ENCODE peak calls at places on chromosome 9, in nine cellular contexts. C is suprapubic skin, A is HCT116, N is GM12892, J is prostate gland, B is GM12891, Z is transverse colon, Q is sigmoid colon, S is HepG2. Y is an unnamed sample.
A peak's percentile ranks its signal among the peaks of the same experiment; 100 is the strongest.

GRCh38 chr9:130736834-130737233 is 43.3 kb downstream of the EXOSC2 start:
- DNase-seq in A (no peak), J (no peak), N (no peak), C (no peak), Z (no peak), B (no peak), S (no peak), Q (no peak), Y (no peak)

GRCh38 chr9:23153058-23153457 is 673.0 kb downstream of the ELAVL2 start:
- DNase-seq in J (no peak), B (no peak), C (no peak), A (no peak), S (no peak), N (no peak), Q (no peak), Z (no peak), Y (no peak)

GRCh38 chr9:117772960-117773359 is 68.8 kb downstream of the TLR4 start:
- DNase-seq in J (no peak), S (no peak), Q (no peak), N (no peak), C (no peak), Z (peak; percentile 56), A (no peak), B (no peak), Y (no peak)

GRCh38 chr9:93464876-93465275 is 11.5 kb upstream of the FAM120AOS start:
- DNase-seq in B (no peak), S (no peak), C (no peak), A (no peak), Q (no peak), J (no peak), Z (no peak), N (no peak), Y (no peak)

GRCh38 chr9:98839724-98840123 is 32.3 kb downstream of the GALNT12 start:
- DNase-seq in B (no peak), Q (no peak), S (no peak), C (no peak), A (no peak), J (no peak), Z (no peak), N (no peak), Y (no peak)

GRCh38 chr9:33287087-33287490 is 3.2 kb upstream of the NFX1 start:
- DNase-seq in B (no peak), N (no peak), S (peak; percentile 67), J (peak; percentile 54), C (no peak), Z (peak; percentile 53), Q (no peak), A (peak; percentile 46), Y (peak; percentile 44)

GRCh38 chr9:88645869-88646204 is 110.9 kb downstream of the NXNL2 start:
- DNase-seq in C (no peak), Q (no peak), Z (no peak), B (no peak), A (no peak), S (no peak), N (no peak), J (no peak), Y (no peak)

GRCh38 chr9:24464321-24464951 is 81.3 kb downstream of the IZUMO3 start:
- DNase-seq in A (no peak), Z (no peak), J (no peak), N (no peak), Q (no peak), S (no peak), C (no peak), B (no peak), Y (no peak)

GRCh38 chr9:130770679-130771442 is 64.2 kb upstream of the ABL1 start:
- DNase-seq in C (no peak), B (no peak), Z (no peak), A (peak; percentile 43), Q (no peak), S (peak; percentile 50), N (no peak), J (no peak), Y (no peak)

GRCh38 chr9:136206602-136207333 is 1.8 kb upstream of the LHX3 start:
- DNase-seq in B (no peak), S (no peak), Q (no peak), N (no peak), C (no peak), J (no peak), A (no peak), Z (no peak), Y (peak; percentile 28)

GRCh38 chr9:136079211-136079915 is 15.7 kb downstream of the NACC2 start:
- DNase-seq in J (no peak), S (no peak), B (no peak), A (no peak), C (no peak), Z (no peak), Q (peak; percentile 78), N (no peak), Y (peak; percentile 51)

GRCh38 chr9:71791875-71792274 is 23.6 kb upstream of the CEMIP2 start:
- DNase-seq in J (no peak), C (no peak), A (no peak), N (no peak), Z (no peak), S (no peak), B (no peak), Q (no peak), Y (no peak)

GRCh38 chr9:75146229-75146628 is 57.9 kb downstream of the OSTF1 start:
- DNase-seq in Z (no peak), Q (no peak), N (no peak), A (no peak), B (no peak), S (no peak), J (no peak), C (no peak), Y (no peak)

GRCh38 chr9:93900436-93900819 is 54.7 kb downstream of the BARX1 start:
- DNase-seq in Z (no peak), B (no peak), S (no peak), C (peak; percentile 52), Q (peak; percentile 35), A (no peak), J (no peak), N (no peak), Y (no peak)

GRCh38 chr9:126488310-126488709 is 125.4 kb upstream of the LMX1B start:
- DNase-seq in N (no peak), C (no peak), J (no peak), Z (no peak), Q (no peak), B (no peak), S (no peak), A (no peak), Y (no peak)

GRCh38 chr9:137031904-137032639 is at the start of gene FUT7:
- DNase-seq in C (no peak), S (no peak), J (no peak), B (no peak), Z (no peak), A (no peak), N (no peak), Q (no peak), Y (no peak)

GRCh38 chr9:5355817-5356216 is 16.1 kb upstream of the RLN1 start:
- DNase-seq in B (no peak), Z (no peak), A (no peak), N (no peak), C (no peak), S (no peak), Q (no peak), J (no peak), Y (no peak)
- TF ChIP-seq POLR2A in B (no peak), Z (no peak), A (no peak), N (no peak), C (no peak), S (no peak), Q (no peak), J (no peak), Y (no peak)

DNA sequence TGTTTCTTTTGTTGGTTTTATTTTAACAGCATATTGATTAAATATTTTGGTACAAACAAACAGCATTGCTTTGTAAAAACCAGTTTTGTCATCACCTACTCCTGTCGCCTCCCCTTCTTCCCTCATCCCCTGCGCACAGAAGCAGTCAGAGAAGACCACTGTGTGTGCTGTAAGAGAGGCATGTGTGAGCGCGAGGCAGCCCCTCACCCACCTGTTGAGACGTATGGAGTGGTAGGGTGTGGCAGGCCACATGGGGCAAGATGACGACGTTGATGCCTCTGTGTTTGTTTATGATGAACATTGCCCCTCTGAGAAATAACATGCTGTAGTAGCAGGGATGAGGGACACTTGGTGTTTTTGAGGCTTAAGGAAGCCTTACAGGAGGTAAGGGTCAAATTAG is 71.3 kb downstream of the GPR21 start:
- DNase-seq in B (no peak), C (no peak), Q (no peak), J (no peak), Z (no peak), S (no peak), N (no peak), A (no peak), Y (no peak)
- TF ChIP-seq POLR2AphosphoS5 in B (no peak), C (no peak), Q (no peak), J (peak; percentile 2), Z (no peak), S (no peak), N (no peak), A (no peak), Y (no peak)

GRCh38 chr9:133078486-133078885 is 16.7 kb downstream of the CEL start:
- DNase-seq in J (no peak), C (no peak), B (no peak), N (no peak), S (no peak), Z (no peak), A (no peak), Q (no peak), Y (no peak)

GRCh38 chr9:133074111-133074651 is 12.4 kb downstream of the CEL start:
- DNase-seq in J (no peak), N (no peak), Q (no peak), Z (no peak), B (no peak), S (no peak), C (no peak), A (no peak), Y (no peak)

GRCh38 chr9:133071484-133072150 is 9.8 kb downstream of the CEL start:
- DNase-seq in N (no peak), S (no peak), Z (no peak), J (no peak), A (no peak), Q (no peak), C (no peak), B (no peak), Y (no peak)

GRCh38 chr9:133075925-133076324 is 14.1 kb downstream of the CEL start:
- DNase-seq in J (no peak), B (no peak), Z (no peak), Q (no peak), S (peak; percentile 14), A (no peak), N (no peak), C (no peak), Y (no peak)

GRCh38 chr9:133073264-133074000 is 11.7 kb downstream of the CEL start:
- DNase-seq in Z (no peak), S (no peak), B (no peak), Q (no peak), J (no peak), A (no peak), N (no peak), C (no peak), Y (no peak)
- TF ChIP-seq POLR2A in Z (no peak), S (no peak), B (no peak), Q (no peak), J (no peak), A (no peak), N (no peak), C (no peak), Y (no peak)

DNA sequence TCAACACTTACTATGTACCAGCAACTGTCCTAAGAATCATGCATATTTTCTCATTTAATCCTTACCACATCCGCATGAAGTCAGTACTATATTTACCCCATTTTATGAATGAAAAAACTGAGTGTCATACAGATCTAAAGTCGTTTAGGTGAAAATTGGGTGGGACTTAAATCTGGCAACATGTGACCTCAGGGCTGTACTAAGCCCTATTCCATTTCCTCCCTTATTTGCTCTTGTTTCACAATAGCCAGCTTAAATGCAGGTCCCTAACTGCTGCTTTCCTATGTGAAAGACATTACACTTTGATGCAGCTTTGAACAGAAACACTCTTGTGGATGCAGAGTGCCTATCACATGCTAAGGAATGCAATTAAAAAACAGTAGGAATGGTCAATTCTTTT is 2.5 kb upstream of the RAB14 start:
- DNase-seq in A (no peak), Q (no peak), C (no peak), Z (no peak), N (no peak), S (peak; percentile 65), B (no peak), J (no peak), Y (no peak)
- TF ChIP-seq POLR2AphosphoS5 in A (no peak), Q (no peak), C (no peak), Z (no peak), N (no peak), S (no peak), B (no peak), J (no peak), Y (no peak)